ENCODE peak calls at places on chromosomes 12 and 14, in six cellular contexts. Q, F, T, X, H and A are unnamed samples.
A peak's percentile ranks its signal among the peaks of the same experiment; 100 is the strongest.

GRCh38 chr12:40310201-40310600 is 85.4 kb downstream of the LRRK2 start:
- DNase-seq in Q (no peak), F (no peak), T (no peak), X (no peak), H (no peak), A (no peak)

GRCh38 chr14:97251423-97252155 is 454.4 kb downstream of the VRK1 start:
- DNase-seq in Q (no peak), F (no peak), T (no peak), X (no peak), H (no peak), A (no peak)

GRCh38 chr14:69355955-69356321 is 42.2 kb downstream of the ERH start:
- DNase-seq in Q (peak; percentile 4), F (no peak), T (peak; percentile 85), X (no peak), H (peak; percentile 51), A (no peak)

GRCh38 chr12:48998497-48999353 is 450 bp downstream of the DDN start:
- DNase-seq in Q (peak; percentile 12), F (peak; percentile 54), T (no peak), X (no peak), H (no peak), A (no peak)

GRCh38 chr12:47017901-47018479 is 61.4 kb upstream of the PCED1B start:
- DNase-seq in Q (no peak), F (no peak), T (peak; percentile 24), X (no peak), H (peak; percentile 55), A (no peak)

GRCh38 chr12:66555113-66555512 is 123.8 kb downstream of the GRIP1 start:
- DNase-seq in Q (no peak), F (no peak), T (no peak), X (no peak), H (no peak), A (no peak)

GRCh38 chr14:21933681-21934080 is 260.1 kb upstream of the OR4E1 start:
- DNase-seq in Q (peak; percentile 6), F (no peak), T (no peak), X (no peak), H (no peak), A (no peak)

GRCh38 chr12:99911076-99911475 is 73.7 kb downstream of the ANKS1B start:
- DNase-seq in Q (peak; percentile 99), F (no peak), T (peak; percentile 92), X (no peak), H (peak; percentile 88), A (no peak)

GRCh38 chr12:99250091-99250490 is 397.5 kb upstream of the GARIN6 start:
- DNase-seq in Q (no peak), F (no peak), T (no peak), X (no peak), H (no peak), A (no peak)

GRCh38 chr12:124385219-124385969 is 90.5 kb downstream of the RFLNA start:
- DNase-seq in Q (peak; percentile 92), F (no peak), T (peak; percentile 59), X (no peak), H (peak; percentile 91), A (no peak)

GRCh38 chr12:54641554-54641953 is 6.6 kb downstream of the DCD start:
- DNase-seq in Q (no peak), F (no peak), T (no peak), X (no peak), H (no peak), A (no peak)

GRCh38 chr12:62163368-62163767 is 96.8 kb upstream of the USP15 start:
- DNase-seq in Q (no peak), F (no peak), T (no peak), X (no peak), H (no peak), A (no peak)

GRCh38 chr12:2256915-2257314 is 204.1 kb downstream of the CACNA1C start:
- DNase-seq in Q (no peak), F (no peak), T (peak; percentile 44), X (no peak), H (peak; percentile 67), A (no peak)

GRCh38 chr14:22007278-22008097 is 333.9 kb upstream of the OR4E1 start:
- DNase-seq in Q (no peak), F (no peak), T (no peak), X (no peak), H (no peak), A (no peak)

GRCh38 chr14:105144666-105145380 is 23.8 kb downstream of the JAG2 start:
- DNase-seq in Q (no peak), F (no peak), T (no peak), X (no peak), H (no peak), A (no peak)

GRCh38 chr14:85416771-85417170 is 113.2 kb upstream of the FLRT2 start:
- DNase-seq in Q (peak; percentile 37), F (no peak), T (peak; percentile 59), X (no peak), H (peak; percentile 96), A (no peak)

GRCh38 chr12:76929499-76929898 is 50.7 kb upstream of the CSRP2 start:
- DNase-seq in Q (no peak), F (no peak), T (no peak), X (no peak), H (no peak), A (no peak)

GRCh38 chr12:10363922-10364838 is 25.7 kb downstream of the KLRK1 start:
- DNase-seq in Q (peak; percentile 74), F (peak; percentile 86), T (peak; percentile 25), X (no peak), H (peak; percentile 66), A (no peak)

GRCh38 chr14:30771595-30771994 is 102.8 kb upstream of the COCH start:
- DNase-seq in Q (no peak), F (no peak), T (no peak), X (no peak), H (no peak), A (no peak)